ENCODE peak calls at places on chromosomes 16 and 17, in four cellular contexts. E is GM12878, P is A549, Y is IMR-90. B is an unnamed sample.

GRCh38 chr17:50634123-50634914 is at the start of gene ABCC3:
- DNase-seq in P (peak), Y (no peak), E (no peak), B (peak)

GRCh38 chr17:70521821-70522256 is 352.5 kb downstream of the KCNJ2 start:
- DNase-seq in E (no peak), P (no peak), Y (peak), B (no peak)

GRCh38 chr16:57504001-57504400 is 17.7 kb upstream of the DOK4 start:
- DNase-seq in P (no peak), E (no peak), Y (no peak), B (no peak)

GRCh38 chr17:20284575-20284974 is 182.8 kb downstream of the LGALS9B start:
- DNase-seq in P (no peak), E (no peak), Y (peak), B (no peak)

GRCh38 chr17:58329035-58329807 is 626 bp upstream of the TSPOAP1 start:
- DNase-seq in P (no peak), Y (no peak), E (peak), B (no peak)

GRCh38 chr16:25018972-25019617 is 3.9 kb upstream of the ARHGAP17 start:
- DNase-seq in Y (no peak), P (no peak), E (peak), B (no peak)

GRCh38 chr16:67277294-67277998 is 1.9 kb upstream of the PLEKHG4 start:
- DNase-seq in Y (peak), P (peak), E (no peak), B (peak)

GRCh38 chr17:77186141-77186604 is 45.4 kb downstream of the SEC14L1 start:
- DNase-seq in P (no peak), E (no peak), Y (no peak), B (no peak)

GRCh38 chr16:84884311-84885023 is 64.7 kb downstream of the CRISPLD2 start:
- DNase-seq in P (no peak), Y (no peak), E (no peak), B (no peak)

GRCh38 chr16:14168146-14168545 is 97.0 kb downstream of the MRTFB start:
- DNase-seq in Y (no peak), P (no peak), E (no peak), B (no peak)

GRCh38 chr17:15399443-15399842 is 58.0 kb upstream of the TEKT3 start:
- DNase-seq in P (no peak), Y (no peak), E (no peak), B (no peak)

GRCh38 chr16:50684823-50685455 is 3.8 kb upstream of the SNX20 start:
- DNase-seq in Y (no peak), E (no peak), P (no peak), B (no peak)

GRCh38 chr16:7688811-7689210 is 356.2 kb downstream of the RBFOX1 start:
- DNase-seq in P (no peak), E (no peak), Y (no peak), B (no peak)

GRCh38 chr16:72301416-72302048 is 129.6 kb upstream of the PMFBP1 start:
- DNase-seq in Y (no peak), P (no peak), E (no peak), B (no peak)

GRCh38 chr17:37493249-37494027 is 3.7 kb downstream of the DUSP14 start:
- DNase-seq in E (no peak), P (no peak), Y (peak), B (peak)

GRCh38 chr17:45394913-45395568 is 37.6 kb downstream of the ARHGAP27 start:
- DNase-seq in Y (peak), P (peak), E (no peak), B (peak)

GRCh38 chr16:69397821-69398521 is 12.2 kb upstream of the TERF2 start:
- DNase-seq in P (peak), Y (peak), E (peak), B (no peak)

GRCh38 chr17:78557598-78558039 is 19.6 kb downstream of the DNAH17 start:
- DNase-seq in Y (peak), P (peak), E (no peak), B (peak)

GRCh38 chr17:74601944-74602572 is 10.0 kb upstream of the CD300LD start:
- DNase-seq in E (no peak), Y (peak), P (peak), B (peak)

GRCh38 chr16:14148569-14148968 is 77.5 kb downstream of the MRTFB start:
- DNase-seq in P (no peak), Y (peak), E (no peak), B (no peak)

GRCh38 chr17:50269477-50270429 is 4.5 kb upstream of the TMEM92 start:
- DNase-seq in P (peak), Y (peak), E (peak), B (peak)

GRCh38 chr17:79482719-79483118 is 128.1 kb downstream of the RBFOX3 start:
- DNase-seq in Y (no peak), E (no peak), P (no peak), B (no peak)

GRCh38 chr17:51322390-51323029 is 62.2 kb downstream of the UTP18 start:
- DNase-seq in E (no peak), Y (peak), P (peak), B (no peak)

GRCh38 chr16:69071036-69071435 is 34.4 kb upstream of the HAS3 start:
- DNase-seq in Y (no peak), P (no peak), E (no peak), B (no peak)

GRCh38 chr17:807146-808002 is 25.2 kb downstream of the MRM3 start:
- DNase-seq in P (no peak), Y (no peak), E (no peak), B (no peak)

GRCh38 chr16:89230210-89230609 is 12.7 kb downstream of the ZNF778 start:
- DNase-seq in Y (no peak), P (no peak), E (no peak), B (no peak)

GRCh38 chr17:34847939-34848338 is 113.3 kb downstream of the CCT6B start:
- DNase-seq in E (no peak), P (no peak), Y (no peak), B (no peak)

GRCh38 chr17:8056976-8057625 is 18.2 kb downstream of the ALOX15B start:
- DNase-seq in P (no peak), E (no peak), Y (no peak), B (no peak)

GRCh38 chr17:55451758-55452468 is 30.3 kb upstream of the MMD start:
- DNase-seq in P (no peak), E (no peak), Y (peak), B (no peak)

GRCh38 chr17:60422162-60422665 is at the start of gene CHCT1:
- DNase-seq in E (no peak), P (no peak), Y (no peak), B (no peak)

GRCh38 chr17:67994827-67995567 is 1.3 kb downstream of the C17orf58 start:
- DNase-seq in P (peak), Y (peak), E (no peak), B (peak)

GRCh38 chr16:1870365-1871082 is 1.4 kb downstream of the MEIOB start:
- DNase-seq in E (no peak), P (peak), Y (peak), B (peak)

GRCh38 chr16:66617728-66618127 is 13.2 kb downstream of the CMTM3 start:
- DNase-seq in E (no peak), Y (no peak), P (no peak), B (no peak)

GRCh38 chr16:85668676-85669424 is 19.9 kb downstream of the GINS2 start:
- DNase-seq in Y (no peak), E (no peak), P (no peak), B (no peak)

GRCh38 chr16:10321407-10322397 is 64.2 kb upstream of the ATF7IP2 start:
- DNase-seq in P (no peak), E (no peak), Y (no peak), B (no peak)

GRCh38 chr16:71311553-71312158 is 22.5 kb upstream of the CMTR2 start:
- DNase-seq in E (no peak), Y (peak), P (peak), B (no peak)

GRCh38 chr17:41393826-41394225 is 3.6 kb downstream of the KRT31 start:
- DNase-seq in P (no peak), E (no peak), Y (no peak), B (no peak)

GRCh38 chr17:41391535-41391934 is 5.9 kb downstream of the KRT31 start:
- DNase-seq in Y (no peak), P (no peak), E (no peak), B (no peak)

GRCh38 chr17:41392278-41392677 is 5.1 kb downstream of the KRT31 start:
- DNase-seq in Y (peak), P (no peak), E (no peak), B (no peak)

GRCh38 chr17:41394254-41395016 is 3.0 kb downstream of the KRT31 start:
- DNase-seq in P (no peak), Y (peak), E (no peak), B (no peak)

DNA sequence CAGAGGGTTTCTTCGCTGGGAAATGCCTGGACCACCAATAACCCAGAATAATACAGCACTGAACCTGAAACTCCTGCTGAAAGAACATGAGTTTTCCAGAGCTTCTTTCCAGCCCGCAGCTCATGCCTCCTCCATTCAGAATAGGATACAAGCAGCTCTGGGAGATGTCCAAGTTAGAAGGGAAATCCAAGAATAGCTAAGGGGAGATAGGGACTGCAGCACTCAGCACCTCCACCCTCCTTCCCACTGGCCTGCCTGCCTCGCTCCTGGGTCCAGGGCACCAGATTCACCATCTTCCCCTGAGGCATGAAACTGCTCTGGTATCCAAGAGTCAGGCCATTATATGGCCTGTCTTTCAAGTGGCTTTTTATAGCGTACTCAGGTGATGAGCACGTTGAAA is 4.1 kb downstream of the KRT31 start:
- DNase-seq in P (no peak), E (no peak), Y (no peak), B (no peak)
- TF ChIP-seq POLR2A in P (no peak), E (no peak), Y (no peak), B (no peak)

GRCh38 chr16:9097266-9098219 is 6.1 kb downstream of the HAPSTR1 start:
- DNase-seq in P (no peak), E (no peak), Y (no peak), B (no peak)

GRCh38 chr16:9095998-9096397 is 4.6 kb downstream of the HAPSTR1 start:
- DNase-seq in E (no peak), P (no peak), Y (no peak), B (no peak)

GRCh38 chr16:9099131-9099625 is 7.7 kb downstream of the HAPSTR1 start:
- DNase-seq in E (no peak), P (no peak), Y (peak), B (no peak)

GRCh38 chr16:9096416-9096952 is 5.0 kb downstream of the HAPSTR1 start:
- DNase-seq in E (no peak), Y (no peak), P (no peak), B (no peak)

GRCh38 chr16:9098377-9099090 is 7.1 kb downstream of the HAPSTR1 start:
- DNase-seq in Y (no peak), E (no peak), P (no peak), B (no peak)
- TF ChIP-seq POLR2A in Y (no peak), E (no peak), P (no peak), B (no peak)

DNA sequence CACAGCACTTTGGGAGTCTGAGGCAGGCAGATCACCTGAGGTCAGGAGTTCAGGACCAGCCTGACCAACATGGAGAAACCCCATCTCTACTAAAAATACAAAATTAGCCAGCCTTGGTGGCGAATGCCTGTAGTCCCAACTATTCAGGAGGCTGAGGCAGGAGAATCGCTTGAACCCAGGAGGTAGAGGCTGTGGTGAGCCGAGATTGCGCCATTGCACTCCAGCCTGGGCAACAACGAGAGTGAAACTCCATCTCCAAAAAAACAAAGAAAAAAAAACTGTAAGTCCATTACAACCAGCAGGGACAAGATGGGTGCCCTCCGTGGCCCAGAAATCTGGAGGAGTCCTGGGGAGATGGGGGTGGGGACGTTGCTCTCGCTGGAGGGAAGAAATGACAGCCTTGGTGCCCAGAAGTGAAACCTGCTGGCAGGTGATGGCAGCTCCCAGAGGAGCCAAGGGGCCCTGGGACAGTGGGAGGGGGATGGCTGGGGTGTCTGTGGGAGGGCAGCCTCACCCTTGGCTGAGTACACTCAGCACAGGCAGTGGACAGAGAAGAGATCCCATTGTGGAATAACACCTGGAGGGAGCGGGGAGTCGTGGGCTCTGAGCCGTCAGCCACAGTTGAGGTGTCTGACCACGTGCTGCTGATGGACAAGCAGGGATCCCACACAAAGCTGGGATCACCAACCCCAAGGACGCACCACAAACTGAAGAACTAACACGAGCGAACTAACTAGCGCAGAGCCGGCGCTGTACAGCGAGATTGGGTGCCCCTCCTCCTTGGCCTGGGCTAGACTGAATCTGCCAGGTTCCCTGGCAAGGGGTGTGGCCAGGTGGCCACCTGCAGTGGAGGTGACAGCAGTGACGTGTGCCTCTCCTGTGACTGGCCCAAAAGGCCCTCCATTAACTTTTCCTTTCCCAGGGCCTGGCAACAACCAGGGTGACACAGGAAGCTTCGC is 46.9 kb upstream of the BAHCC1 start:
- DNase-seq in E (no peak), P (no peak), Y (no peak), B (no peak)
- TF ChIP-seq POLR2A in E (no peak), P (no peak), Y (no peak), B (no peak)

GRCh38 chr16:53609536-53609935 is 94.1 kb downstream of the RPGRIP1L start:
- DNase-seq in P (no peak), E (no peak), Y (no peak), B (no peak)

GRCh38 chr16:53611151-53611802 is 92.4 kb downstream of the RPGRIP1L start:
- DNase-seq in Y (no peak), E (no peak), P (no peak), B (no peak)

GRCh38 chr16:53605356-53605755 is 98.3 kb downstream of the RPGRIP1L start:
- DNase-seq in P (no peak), Y (no peak), E (no peak), B (no peak)

GRCh38 chr16:53605979-53606378 is 97.7 kb downstream of the RPGRIP1L start:
- DNase-seq in E (no peak), Y (no peak), P (no peak), B (no peak)

GRCh38 chr16:53608094-53608493 is 95.6 kb downstream of the RPGRIP1L start:
- DNase-seq in E (no peak), Y (no peak), P (no peak), B (no peak)
- TF ChIP-seq POLR2A in E (no peak), Y (no peak), P (no peak), B (no peak)

DNA sequence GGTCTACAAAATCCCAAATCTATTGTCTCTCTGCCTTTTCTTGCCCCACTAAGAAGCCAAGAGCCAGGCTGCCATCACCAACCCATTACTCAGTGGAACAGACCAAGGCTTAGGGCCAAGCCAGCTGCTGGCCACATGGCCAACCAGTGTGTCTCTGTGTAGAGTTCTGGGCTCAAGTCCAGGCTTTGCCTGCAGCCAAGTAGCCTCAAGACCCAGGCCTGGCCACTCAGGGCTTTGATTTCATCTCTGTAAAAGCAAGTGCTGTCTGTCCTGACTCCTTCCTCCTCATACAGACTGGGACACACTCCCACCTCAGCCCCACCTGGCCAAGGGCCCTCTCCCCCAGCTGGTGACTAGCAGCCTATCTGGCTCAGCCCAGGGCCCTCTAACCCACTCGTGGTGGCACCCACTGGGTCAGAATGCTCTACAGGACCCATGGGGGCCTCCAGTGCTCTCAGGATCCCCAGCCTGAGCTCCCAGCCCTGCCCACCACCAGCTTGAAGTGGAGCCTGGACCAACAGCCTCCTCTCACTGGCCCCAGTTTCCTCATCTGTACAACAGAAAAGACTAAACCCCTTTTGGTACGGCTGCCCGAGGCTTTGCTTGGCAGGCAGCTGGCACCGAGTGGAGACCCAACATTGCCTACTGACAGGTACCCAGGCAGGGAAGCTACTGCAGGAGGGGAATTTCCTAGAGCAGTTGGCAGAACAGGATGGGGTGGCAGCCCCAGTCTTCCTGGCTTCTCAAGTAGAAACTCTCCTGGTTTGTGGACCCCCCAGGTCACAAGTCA is 14.4 kb downstream of the SREBF1 start:
- DNase-seq in Y (peak), E (no peak), P (no peak), B (no peak)
- TF ChIP-seq POLR2A in Y (no peak), E (no peak), P (no peak), B (no peak)

GRCh38 chr16:23009075-23009474 is 140.2 kb downstream of the USP31 start:
- DNase-seq in E (no peak), Y (no peak), P (no peak), B (no peak)
- TF ChIP-seq POLR2A in E (no peak), Y (no peak), P (no peak), B (no peak)

DNA sequence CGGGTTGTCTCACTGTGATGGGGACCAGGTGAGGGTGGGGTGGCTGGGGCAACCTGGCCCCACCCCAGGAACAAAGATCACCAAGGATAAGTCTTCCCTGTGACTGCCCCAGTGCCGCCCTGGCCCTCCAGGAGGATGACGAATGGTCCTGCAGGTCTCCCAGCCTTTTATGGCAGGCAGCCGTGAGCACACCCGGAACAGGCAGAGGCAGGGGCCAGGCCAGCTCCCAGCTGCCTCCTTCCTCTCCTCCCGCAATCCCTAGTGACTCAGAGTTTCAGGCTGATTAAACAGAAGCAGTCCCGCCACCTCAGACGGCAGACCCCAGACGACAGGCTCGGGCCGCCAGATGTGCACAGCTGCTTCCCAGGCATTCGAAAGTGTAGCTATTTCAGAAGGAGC is 13.3 kb downstream of the JUP start:
- DNase-seq in P (peak), Y (peak), E (no peak), B (peak)
- TF ChIP-seq POLR2A in P (no peak), Y (no peak), E (no peak), B (no peak)